ENCODE peak calls at places on chromosomes 11 and 22, in nine cellular contexts. V is mucosa of descending colon; F is EH; R is AG08396; S is EL; U is stimulated activated CD4-positive, alpha-beta T cell treated with anti-CD3 and anti-CD28 coated beads, Interleukin-1b, Interleukin-23, amount 100 ng/mL, for 4 hours; O is iris pigment epithelial cell; A is dermis microvascular lymphatic vessel endothelial cell; J is cardiac muscle cell. I is an unnamed sample.

GRCh38 chr22:19959043-19959586 is 17.5 kb upstream of the TXNRD2 start:
- DNase-seq in V (peak; percentile 80), F (peak; percentile 32), R (peak; percentile 19), S (no peak), U (no peak), O (peak; percentile 66), A (peak; percentile 88), J (peak; percentile 76), I (no peak)

GRCh38 chr11:70090989-70091388 is 12.9 kb downstream of the ANO1 start:
- DNase-seq in V (no peak), F (no peak), R (no peak), S (no peak), U (no peak), O (no peak), A (no peak), J (no peak), I (no peak)

GRCh38 chr11:12219732-12220131 is 109.3 kb downstream of the MICAL2 start:
- DNase-seq in V (no peak), F (no peak), R (no peak), S (no peak), U (no peak), O (no peak), A (peak; percentile 62), J (peak; percentile 81), I (no peak)

GRCh38 chr11:27757953-27758352 is 57.7 kb upstream of the BDNF start:
- DNase-seq in V (no peak), F (peak; percentile 98), R (peak; percentile 18), S (peak; percentile 92), U (no peak), O (peak; percentile 76), A (peak; percentile 7), J (peak; percentile 90), I (no peak)

GRCh38 chr11:134529212-134530096 is 117.4 kb upstream of the B3GAT1 start:
- DNase-seq in V (no peak), F (no peak), R (no peak), S (no peak), U (no peak), O (no peak), A (no peak), J (no peak), I (no peak)

GRCh38 chr11:122140535-122140934 is 24.5 kb upstream of the BLID start:
- DNase-seq in V (no peak), F (peak; percentile 92), R (no peak), S (peak; percentile 91), U (no peak), O (peak; percentile 92), A (peak; percentile 39), J (peak; percentile 58), I (no peak)

GRCh38 chr22:38187413-38188212 is 6.0 kb upstream of the PLA2G6 start:
- DNase-seq in V (no peak), F (no peak), R (no peak), S (no peak), U (no peak), O (peak; percentile 82), A (peak; percentile 91), J (peak; percentile 71), I (no peak)

GRCh38 chr11:46456676-46457432 is 65.3 kb upstream of the CHRM4 start:
- DNase-seq in V (no peak), F (no peak), R (no peak), S (no peak), U (no peak), O (no peak), A (no peak), J (no peak), I (no peak)

GRCh38 chr11:111982019-111982464 is 43.2 kb upstream of the DLAT start:
- DNase-seq in V (no peak), F (peak; percentile 51), R (no peak), S (peak; percentile 18), U (peak; percentile 41), O (peak; percentile 52), A (peak; percentile 69), J (peak; percentile 58), I (no peak)

GRCh38 chr11:44595006-44595405 is 29.5 kb downstream of the CD82 start:
- DNase-seq in V (no peak), F (no peak), R (no peak), S (no peak), U (no peak), O (no peak), A (no peak), J (no peak), I (no peak)

GRCh38 chr22:23282089-23282501 is 101.8 kb downstream of the BCR start:
- DNase-seq in V (no peak), F (peak; percentile 82), R (peak; percentile 74), S (peak; percentile 88), U (no peak), O (peak; percentile 44), A (peak; percentile 86), J (peak; percentile 65), I (no peak)

GRCh38 chr11:103744496-103745153 is 291.8 kb upstream of the DDI1 start:
- DNase-seq in V (no peak), F (no peak), R (no peak), S (no peak), U (no peak), O (no peak), A (no peak), J (no peak), I (no peak)